ENCODE peak calls at places on chromosomes 16 and 17, in four cellular contexts. S is IMR-90, T is neuronal stem cell, D is H9. H is an unnamed sample.

GRCh38 chr16:54158986-54159385 is 127.6 kb downstream of the IRX3 start:
- DNase-seq in S (no peak), T (no peak), D (no peak), H (no peak)

GRCh38 chr16:67481561-67482259 is 753 bp upstream of the ATP6V0D1 start:
- DNase-seq in S (peak; percentile 43), T (no peak), D (no peak), H (no peak)

GRCh38 chr17:35376245-35376644 is 2.8 kb upstream of the SLFN11 start:
- DNase-seq in S (peak; percentile 46), T (no peak), D (no peak), H (no peak)

GRCh38 chr17:78127888-78128615 is 503 bp downstream of the TMC6 start:
- DNase-seq in S (no peak), T (no peak), D (no peak), H (peak; percentile 43)

GRCh38 chr17:41919165-41919817 is 540 bp upstream of the ACLY start:
- DNase-seq in S (no peak), T (no peak), D (peak; percentile 92), H (no peak)

GRCh38 chr16:77191259-77191969 is 424 bp downstream of the MON1B start:
- DNase-seq in S (no peak), T (no peak), D (no peak), H (peak; percentile 30)

GRCh38 chr17:58318627-58319180 is 9.9 kb downstream of the TSPOAP1 start:
- DNase-seq in S (no peak), T (no peak), D (no peak), H (no peak)

GRCh38 chr16:982152-983043 is 828 bp downstream of the SOX8 start:
- DNase-seq in S (no peak), T (no peak), D (no peak), H (no peak)

GRCh38 chr17:78013683-78014467 is 55.4 kb downstream of the TNRC6C start:
- DNase-seq in S (peak; percentile 77), T (peak; percentile 69), D (peak; percentile 56), H (peak; percentile 74)

GRCh38 chr16:67268136-67268579 is 11.2 kb upstream of the PLEKHG4 start:
- DNase-seq in S (peak; percentile 93), T (no peak), D (peak; percentile 24), H (peak; percentile 95)

GRCh38 chr16:88762941-88763340 is 22.1 kb downstream of the PIEZO1 start:
- DNase-seq in S (no peak), T (no peak), D (no peak), H (no peak)

GRCh38 chr17:74525781-74526288 is 5.4 kb downstream of the CD300LB start:
- DNase-seq in S (no peak), T (no peak), D (peak; percentile 22), H (no peak)

GRCh38 chr16:67388591-67388990 is 4.7 kb downstream of the TPPP3 start:
- DNase-seq in S (no peak), T (no peak), D (no peak), H (no peak)

GRCh38 chr17:6509921-6510320 is 46.4 kb downstream of the PITPNM3 start:
- DNase-seq in S (no peak), T (no peak), D (no peak), H (no peak)

GRCh38 chr17:36978810-36979584 is 30.2 kb downstream of the AATF start:
- DNase-seq in S (no peak), T (peak; percentile 9), D (no peak), H (peak; percentile 24)

GRCh38 chr17:36977066-36977465 is 28.3 kb downstream of the AATF start:
- DNase-seq in S (no peak), T (no peak), D (no peak), H (no peak)

GRCh38 chr17:36975922-36976515 is 27.3 kb downstream of the AATF start:
- DNase-seq in S (no peak), T (no peak), D (no peak), H (no peak)

GRCh38 chr17:36979585-36979941 is 30.8 kb downstream of the AATF start:
- DNase-seq in S (no peak), T (no peak), D (no peak), H (peak; percentile 12)

GRCh38 chr17:36977568-36977967 is 28.8 kb downstream of the AATF start:
- DNase-seq in S (no peak), T (no peak), D (no peak), H (no peak)
- H4K91ac ChIP-seq in S (no peak overlapping the region), T (no peak overlapping the region), D (no peak overlapping the region), H (no peak overlapping the region)

GRCh38 chr16:11619327-11619851 is 32.7 kb upstream of the LITAF start:
- DNase-seq in S (no peak), T (no peak), D (no peak), H (no peak)
- H2BK15ac ChIP-seq in S (no peak overlapping the region), T (no peak overlapping the region), D (no peak overlapping the region), H (no peak overlapping the region)

DNA sequence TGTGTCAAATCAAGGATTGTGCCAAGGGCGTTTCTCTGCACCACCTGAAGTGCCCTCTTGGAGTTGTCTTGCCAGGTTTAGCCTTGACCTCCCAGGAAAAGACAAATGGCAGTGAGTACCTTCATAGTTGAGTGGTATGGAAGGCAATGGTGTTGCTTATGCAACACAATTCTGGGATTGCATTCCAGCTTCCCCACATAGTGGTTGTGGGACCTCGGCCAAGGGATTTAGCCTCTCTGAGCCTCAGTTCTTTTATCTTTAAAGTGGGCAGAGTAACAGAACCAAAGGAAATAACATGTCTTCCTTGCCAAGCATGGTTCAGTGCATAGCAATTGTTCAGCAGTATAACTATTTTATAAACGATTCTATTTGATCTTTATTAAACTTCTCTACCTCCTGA is 49.4 kb downstream of the CCDC42 start:
- DNase-seq in S (no peak), T (no peak), D (no peak), H (no peak)
- H4K91ac ChIP-seq in S (peak overlapping the region; percentile 80), T (no peak overlapping the region), D (no peak overlapping the region), H (peak overlapping the region; percentile 28)

DNA sequence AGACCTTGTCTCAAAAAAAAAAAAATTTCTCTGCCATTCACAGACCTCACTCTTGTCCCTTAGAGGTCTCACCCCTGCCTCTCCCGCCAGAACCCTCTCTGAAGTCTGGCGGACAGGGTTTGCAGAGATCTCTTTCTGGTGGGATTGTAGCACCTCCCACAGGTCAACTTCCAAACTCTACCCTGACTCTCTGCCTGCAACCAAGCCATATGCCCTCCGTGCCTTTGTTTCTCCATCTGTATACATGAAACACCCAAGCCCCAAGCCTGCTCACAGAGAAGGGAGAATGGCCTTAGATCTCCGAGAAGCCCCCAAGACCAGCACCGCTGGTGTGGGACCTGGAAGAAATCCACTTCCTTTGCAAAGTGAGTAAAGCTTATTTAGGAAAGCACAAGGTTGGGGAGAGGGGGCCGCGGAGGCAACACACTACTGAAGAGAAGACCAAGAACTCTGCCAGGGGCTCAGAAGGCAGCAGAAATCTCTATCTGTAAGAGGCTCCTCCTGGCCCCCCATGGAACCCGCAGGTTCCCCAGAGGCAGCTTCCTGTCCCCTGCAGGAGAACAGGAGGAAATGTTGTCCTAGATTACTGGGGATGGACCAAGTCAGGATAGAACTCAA is 219.9 kb downstream of the C16orf78 start:
- DNase-seq in S (no peak), T (no peak), D (peak; percentile 33), H (no peak)
- H2BK15ac ChIP-seq in S (no peak overlapping the region), T (no peak overlapping the region), D (no peak overlapping the region), H (no peak overlapping the region)

H was measured in mesenchymal stem cell.